ENCODE peak calls at places on chromosomes 6 and 20, in seven cellular contexts. One of them, this sample, is unnamed. For H3K4me1, the result is how much of the 10 kb centered on the place peaks cover.

GRCh38 chr20:51811040-51811351 is 8.7 kb upstream of the SALL4 start:
- DNase-seq in prostate gland: no peak
- DNase-seq in heart left ventricle: no peak
- DNase-seq in stomach: no peak
- DNase-seq in IMR-90: peak
- DNase-seq in esophagus muscularis mucosa: no peak
- DNase-seq in suprapubic skin: no peak
- DNase-seq in this sample: no peak

GRCh38 chr6:105452924-105453756 is 50.3 kb upstream of the PREP start:
- DNase-seq in suprapubic skin: no peak
- DNase-seq in IMR-90: no peak
- DNase-seq in prostate gland: no peak
- DNase-seq in heart left ventricle: no peak
- DNase-seq in stomach: peak
- DNase-seq in esophagus muscularis mucosa: no peak
- DNase-seq in this sample: no peak

GRCh38 chr6:3307436-3307835 is 48.7 kb downstream of the PSMG4 start:
- DNase-seq in stomach: no peak
- DNase-seq in heart left ventricle: no peak
- DNase-seq in suprapubic skin: peak
- DNase-seq in esophagus muscularis mucosa: no peak
- DNase-seq in IMR-90: no peak
- DNase-seq in prostate gland: no peak
- DNase-seq in this sample: no peak

GRCh38 chr20:11249239-11249638 is 575.4 kb upstream of the JAG1 start:
- DNase-seq in stomach: no peak
- DNase-seq in IMR-90: no peak
- DNase-seq in prostate gland: no peak
- DNase-seq in suprapubic skin: no peak
- DNase-seq in heart left ventricle: no peak
- DNase-seq in esophagus muscularis mucosa: peak
- DNase-seq in this sample: no peak

GRCh38 chr6:31356216-31356945 is 598 bp downstream of the HLA-B start:
- DNase-seq in IMR-90: peak
- DNase-seq in esophagus muscularis mucosa: peak
- DNase-seq in prostate gland: no peak
- DNase-seq in stomach: peak
- DNase-seq in heart left ventricle: peak
- DNase-seq in suprapubic skin: no peak
- DNase-seq in this sample: peak

GRCh38 chr6:121482004-121482693 is 46.7 kb downstream of the GJA1 start:
- DNase-seq in esophagus muscularis mucosa: no peak
- DNase-seq in IMR-90: peak
- DNase-seq in suprapubic skin: no peak
- DNase-seq in stomach: no peak
- DNase-seq in prostate gland: no peak
- DNase-seq in heart left ventricle: no peak
- DNase-seq in this sample: no peak

GRCh38 chr6:167789358-167789757 is 37.4 kb upstream of the AFDN start:
- DNase-seq in suprapubic skin: no peak
- DNase-seq in prostate gland: no peak
- DNase-seq in IMR-90: no peak
- DNase-seq in stomach: no peak
- DNase-seq in esophagus muscularis mucosa: peak
- DNase-seq in heart left ventricle: no peak
- DNase-seq in this sample: no peak

GRCh38 chr6:106486236-106486635 is 125.7 kb downstream of the CRYBG1 start:
- DNase-seq in esophagus muscularis mucosa: no peak
- DNase-seq in heart left ventricle: no peak
- DNase-seq in suprapubic skin: no peak
- DNase-seq in IMR-90: no peak
- DNase-seq in prostate gland: no peak
- DNase-seq in stomach: no peak
- DNase-seq in this sample: no peak

GRCh38 chr6:125952764-125953501 is 3.6 kb upstream of the HINT3 start:
- DNase-seq in stomach: no peak
- DNase-seq in prostate gland: no peak
- DNase-seq in suprapubic skin: no peak
- DNase-seq in esophagus muscularis mucosa: no peak
- DNase-seq in IMR-90: peak
- DNase-seq in heart left ventricle: no peak
- DNase-seq in this sample: no peak

GRCh38 chr6:52507557-52508260 is 69.2 kb downstream of the TRAM2 start:
- DNase-seq in heart left ventricle: no peak
- DNase-seq in esophagus muscularis mucosa: no peak
- DNase-seq in IMR-90: peak
- DNase-seq in prostate gland: no peak
- DNase-seq in suprapubic skin: no peak
- DNase-seq in stomach: no peak
- DNase-seq in this sample: no peak

GRCh38 chr6:16482702-16483314 is 244.4 kb downstream of the GMPR start:
- DNase-seq in esophagus muscularis mucosa: no peak
- DNase-seq in IMR-90: no peak
- DNase-seq in suprapubic skin: no peak
- DNase-seq in heart left ventricle: no peak
- DNase-seq in prostate gland: no peak
- DNase-seq in stomach: no peak
- DNase-seq in this sample: no peak

GRCh38 chr6:56624728-56625069 is 18.0 kb downstream of the DST start:
- DNase-seq in IMR-90: no peak
- DNase-seq in prostate gland: no peak
- DNase-seq in esophagus muscularis mucosa: no peak
- DNase-seq in suprapubic skin: no peak
- DNase-seq in heart left ventricle: no peak
- DNase-seq in stomach: no peak
- DNase-seq in this sample: no peak

GRCh38 chr6:147117580-147117979 is 86.6 kb upstream of the STXBP5 start:
- DNase-seq in heart left ventricle: no peak
- DNase-seq in IMR-90: peak
- DNase-seq in prostate gland: no peak
- DNase-seq in suprapubic skin: no peak
- DNase-seq in esophagus muscularis mucosa: no peak
- DNase-seq in stomach: no peak
- DNase-seq in this sample: no peak

GRCh38 chr6:83849610-83850009 is 3.5 kb upstream of the RIPPLY2 start:
- DNase-seq in suprapubic skin: no peak
- DNase-seq in heart left ventricle: no peak
- DNase-seq in prostate gland: no peak
- DNase-seq in esophagus muscularis mucosa: no peak
- DNase-seq in stomach: no peak
- DNase-seq in IMR-90: no peak
- DNase-seq in this sample: no peak

GRCh38 chr6:91098006-91098405 is 511.1 kb upstream of the MAP3K7 start:
- DNase-seq in stomach: no peak
- DNase-seq in suprapubic skin: no peak
- DNase-seq in heart left ventricle: no peak
- DNase-seq in esophagus muscularis mucosa: no peak
- DNase-seq in IMR-90: no peak
- DNase-seq in prostate gland: no peak
- DNase-seq in this sample: no peak

GRCh38 chr20:20051767-20052073 is 546 bp downstream of the CRNKL1 start:
- DNase-seq in heart left ventricle: no peak
- DNase-seq in IMR-90: no peak
- DNase-seq in esophagus muscularis mucosa: no peak
- DNase-seq in suprapubic skin: no peak
- DNase-seq in stomach: no peak
- DNase-seq in prostate gland: no peak
- DNase-seq in this sample: no peak

GRCh38 chr6:4892785-4893485 is 110.9 kb downstream of the RPP40 start:
- DNase-seq in esophagus muscularis mucosa: peak
- DNase-seq in suprapubic skin: no peak
- DNase-seq in stomach: no peak
- DNase-seq in prostate gland: no peak
- DNase-seq in heart left ventricle: no peak
- DNase-seq in IMR-90: no peak
- DNase-seq in this sample: no peak

GRCh38 chr20:41476013-41476441 is 109.4 kb upstream of the EMILIN3 start:
- DNase-seq in IMR-90: peak
- DNase-seq in heart left ventricle: peak
- DNase-seq in prostate gland: peak
- DNase-seq in esophagus muscularis mucosa: no peak
- DNase-seq in stomach: peak
- DNase-seq in suprapubic skin: no peak
- DNase-seq in this sample: no peak

GRCh38 chr20:21839982-21840381 is 134.5 kb downstream of the PAX1 start:
- DNase-seq in esophagus muscularis mucosa: no peak
- DNase-seq in prostate gland: no peak
- DNase-seq in IMR-90: no peak
- DNase-seq in stomach: no peak
- DNase-seq in heart left ventricle: no peak
- DNase-seq in suprapubic skin: no peak
- DNase-seq in this sample: no peak

DNA sequence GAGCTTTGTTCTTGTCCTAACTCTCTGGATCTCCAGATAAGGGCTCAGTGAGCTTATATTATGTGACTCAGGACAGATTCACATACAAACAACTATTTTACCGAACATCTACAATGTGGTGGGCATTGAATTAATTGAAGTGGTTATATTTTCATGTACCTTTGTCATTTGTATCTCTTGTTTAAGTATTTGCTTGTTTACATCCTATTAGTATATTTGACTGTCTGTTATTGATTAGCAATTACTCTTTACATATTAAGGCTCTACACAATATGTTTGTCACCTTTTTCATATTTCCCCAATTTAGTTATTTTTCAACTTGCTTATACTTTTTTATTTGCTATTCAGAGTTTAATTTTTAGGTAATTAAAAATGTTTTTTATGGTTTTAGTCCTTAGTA is 222.4 kb downstream of the TFAP2C start:
- DNase-seq in heart left ventricle: no peak
- DNase-seq in IMR-90: no peak
- DNase-seq in prostate gland: no peak
- DNase-seq in stomach: no peak
- DNase-seq in esophagus muscularis mucosa: no peak
- DNase-seq in suprapubic skin: no peak
- DNase-seq in this sample: no peak
- H3K4me1 ChIP-seq in heart left ventricle: under half
- H3K4me1 ChIP-seq in IMR-90: under half
- H3K4me1 ChIP-seq in prostate gland: under half
- H3K4me1 ChIP-seq in stomach: under half
- H3K4me1 ChIP-seq in esophagus muscularis mucosa: under half
- H3K4me1 ChIP-seq in suprapubic skin: under half
- H3K4me1 ChIP-seq in this sample: under half

DNA sequence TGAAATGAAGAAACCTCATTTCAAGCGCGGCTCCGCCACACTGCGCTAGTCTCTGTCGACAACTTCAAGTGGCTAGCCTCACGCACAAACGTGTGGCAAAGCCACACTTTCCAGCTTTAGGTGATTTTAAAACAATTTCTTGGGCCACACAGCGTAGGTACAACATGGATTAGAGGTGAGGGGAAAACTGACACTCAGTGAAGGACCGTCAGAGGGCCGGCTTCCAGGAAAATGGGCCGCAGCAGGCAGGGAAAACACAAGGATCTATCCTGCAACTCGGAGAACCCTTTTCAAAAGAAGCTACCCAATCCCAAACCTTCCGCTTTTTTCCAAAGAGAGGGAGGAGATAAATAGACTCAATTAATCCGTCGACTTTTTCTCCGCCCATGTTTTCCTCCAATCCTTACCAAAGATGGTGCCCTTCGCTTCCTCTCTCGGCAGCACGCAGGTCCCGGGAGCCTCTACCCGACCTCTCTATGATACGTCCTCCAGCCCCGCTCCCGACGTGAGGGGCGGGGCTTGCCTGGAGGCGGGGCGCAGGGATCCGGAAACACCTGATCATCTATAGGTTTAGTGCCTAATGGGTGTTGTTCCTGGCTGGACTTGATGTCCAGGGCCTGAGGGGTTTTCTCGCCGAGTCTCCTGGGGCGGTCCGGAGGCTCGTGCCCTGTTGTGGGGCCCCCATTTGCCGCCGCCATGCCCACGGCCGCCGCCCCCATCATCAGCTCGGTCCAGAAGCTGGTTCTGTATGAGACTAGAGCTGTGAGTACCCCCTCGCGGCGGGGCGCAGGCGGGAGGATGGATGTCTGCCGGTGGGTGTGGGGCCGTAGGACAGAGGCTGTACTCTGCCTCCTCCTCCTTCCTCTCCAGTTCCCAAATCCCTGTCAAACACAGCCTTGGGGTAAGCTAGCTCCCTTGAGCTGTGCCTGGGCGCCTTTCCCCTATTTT is at the start of the genes AK9 and FIG4:
- DNase-seq in suprapubic skin: peak
- DNase-seq in esophagus muscularis mucosa: peak
- DNase-seq in IMR-90: peak
- DNase-seq in stomach: peak
- DNase-seq in prostate gland: peak
- DNase-seq in heart left ventricle: peak
- DNase-seq in this sample: peak
- TF ChIP-seq POLR2A in suprapubic skin: no peak
- TF ChIP-seq POLR2A in esophagus muscularis mucosa: no peak
- TF ChIP-seq POLR2A in IMR-90: peak
- TF ChIP-seq POLR2A in stomach: no peak
- TF ChIP-seq POLR2A in prostate gland: peak
- TF ChIP-seq POLR2A in heart left ventricle: peak
- TF ChIP-seq POLR2A in this sample: peak

DNA sequence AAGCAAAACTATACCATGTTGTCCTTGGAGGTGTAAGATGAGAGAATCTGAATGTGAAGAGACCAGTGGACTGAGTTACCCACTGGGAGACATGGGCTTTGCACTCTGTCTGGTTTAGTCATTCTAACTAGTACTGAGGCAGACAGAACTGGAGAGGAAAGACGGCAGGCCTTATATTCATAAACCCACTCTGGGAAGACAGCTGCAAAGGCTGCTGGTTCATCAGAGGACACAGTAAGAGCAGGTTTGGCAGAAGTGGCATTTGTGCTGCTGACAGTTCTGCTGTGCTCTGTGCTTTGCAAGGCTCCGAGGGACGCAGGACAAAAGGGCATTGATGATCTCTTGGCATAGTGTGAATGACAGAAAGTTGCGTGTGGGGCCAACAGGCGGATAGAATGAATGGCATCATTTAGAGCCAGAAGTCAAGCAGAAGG is 142.3 kb upstream of the TENT5A start:
- DNase-seq in IMR-90: peak
- DNase-seq in esophagus muscularis mucosa: no peak
- DNase-seq in heart left ventricle: peak
- DNase-seq in stomach: no peak
- DNase-seq in prostate gland: no peak
- DNase-seq in suprapubic skin: no peak
- DNase-seq in this sample: no peak
- H3K4me3 ChIP-seq in IMR-90: peak
- H3K4me3 ChIP-seq in esophagus muscularis mucosa: peak
- H3K4me3 ChIP-seq in heart left ventricle: no peak
- H3K4me3 ChIP-seq in stomach: no peak
- H3K4me3 ChIP-seq in prostate gland: no peak
- H3K4me3 ChIP-seq in suprapubic skin: peak
- H3K4me3 ChIP-seq in this sample: no peak

DNA sequence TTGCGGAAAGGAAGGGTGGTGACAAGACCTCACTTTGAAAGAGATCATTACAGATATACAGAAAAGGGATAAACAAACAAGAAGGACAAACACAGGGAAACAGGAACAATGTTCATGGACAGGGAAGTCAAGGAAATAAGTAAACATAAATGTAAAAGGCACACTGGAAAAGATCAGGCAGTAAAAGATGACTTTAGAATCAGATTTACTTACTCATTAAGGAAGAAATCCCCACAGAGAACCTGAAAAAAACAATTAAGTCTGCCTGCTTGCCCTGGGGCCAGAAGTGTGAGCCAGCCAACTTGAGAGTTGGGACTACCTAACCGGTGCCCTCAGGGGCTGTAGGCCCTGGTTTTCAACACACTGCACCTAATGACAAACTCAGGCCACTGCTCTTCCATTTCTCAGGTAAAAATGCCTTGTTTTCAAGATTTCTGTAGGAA is 1.7 kb downstream of the APMAP start:
- DNase-seq in IMR-90: no peak
- DNase-seq in esophagus muscularis mucosa: no peak
- DNase-seq in prostate gland: no peak
- DNase-seq in heart left ventricle: no peak
- DNase-seq in stomach: peak
- DNase-seq in suprapubic skin: peak
- DNase-seq in this sample: no peak
- H3K4me1 ChIP-seq in IMR-90: under half
- H3K4me1 ChIP-seq in esophagus muscularis mucosa: under half
- H3K4me1 ChIP-seq in prostate gland: under half
- H3K4me1 ChIP-seq in heart left ventricle: half or more
- H3K4me1 ChIP-seq in stomach: under half
- H3K4me1 ChIP-seq in suprapubic skin: under half
- H3K4me1 ChIP-seq in this sample: under half